ENCODE peak calls at places on chromosomes 11 and 22, in six cellular contexts. E is mesendoderm, S is lung, M is A549, Z is heart right ventricle, C is fibroblast of mammary gland. D is an unnamed sample.

GRCh38 chr11:121544956-121545355 is 92.2 kb upstream of the SORL1-AS1 start:
- DNase-seq in E (no peak), S (no peak), M (no peak), Z (no peak), C (no peak), D (no peak)

GRCh38 chr22:30605449-30606110 is 1.4 kb upstream of the TCN2 start:
- DNase-seq in E (peak), S (peak), M (peak), Z (peak), C (peak), D (peak)

GRCh38 chr11:64419818-64420485 is 61.0 kb downstream of the RPS6KA4 start:
- DNase-seq in E (peak), S (no peak), M (peak), Z (no peak), C (peak), D (no peak)

GRCh38 chr22:35604671-35605457 is 12.3 kb downstream of the MB start:
- DNase-seq in E (peak), S (no peak), M (no peak), Z (no peak), C (no peak), D (no peak)

GRCh38 chr11:12518606-12519385 is 141.4 kb downstream of the PARVA start:
- DNase-seq in E (no peak), S (no peak), M (no peak), Z (no peak), C (no peak), D (no peak)

GRCh38 chr11:3214420-3214699 is 4.3 kb downstream of the MRGPRG start:
- DNase-seq in E (no peak), S (no peak), M (no peak), Z (no peak), C (no peak), D (no peak)

GRCh38 chr22:39360674-39361413 is 11.1 kb downstream of the SYNGR1 start:
- DNase-seq in E (peak), S (no peak), M (peak), Z (no peak), C (no peak), D (no peak)

GRCh38 chr11:70313945-70314344 is 43.5 kb downstream of the PPFIA1 start:
- DNase-seq in E (peak), S (no peak), M (no peak), Z (no peak), C (no peak), D (no peak)

GRCh38 chr22:40050258-40050657 is 55.5 kb downstream of the FAM83F start:
- DNase-seq in E (no peak), S (no peak), M (no peak), Z (no peak), C (no peak), D (peak)

GRCh38 chr22:17867160-17867785 is 93.0 kb upstream of the BID start:
- DNase-seq in E (no peak), S (no peak), M (no peak), Z (peak), C (no peak), D (no peak)

GRCh38 chr11:61068581-61068980 is 33.7 kb upstream of the CD5 start:
- DNase-seq in E (no peak), S (no peak), M (no peak), Z (no peak), C (no peak), D (no peak)

GRCh38 chr11:77725433-77725832 is 87.8 kb upstream of the CLNS1A start:
- DNase-seq in E (no peak), S (no peak), M (no peak), Z (no peak), C (no peak), D (peak)

GRCh38 chr11:19474954-19475811 is 234.4 kb upstream of the E2F8 start:
- DNase-seq in E (peak), S (no peak), M (no peak), Z (no peak), C (no peak), D (peak)

GRCh38 chr11:119907122-119907933 is 178.3 kb upstream of the NECTIN1 start:
- DNase-seq in E (peak), S (peak), M (no peak), Z (no peak), C (no peak), D (no peak)

GRCh38 chr11:75465701-75466531 is 32.9 kb upstream of the KLHL35 start:
- DNase-seq in E (peak), S (no peak), M (no peak), Z (no peak), C (no peak), D (no peak)

GRCh38 chr22:26494506-26494905 is 10.8 kb downstream of the SRRD start:
- DNase-seq in E (no peak), S (no peak), M (no peak), Z (no peak), C (no peak), D (no peak)

GRCh38 chr11:1705121-1706052 is 8.4 kb downstream of the KRTAP5-6 start:
- DNase-seq in E (no peak), S (no peak), M (no peak), Z (no peak), C (no peak), D (no peak)

GRCh38 chr11:113574586-113574985 is 99.4 kb upstream of the DRD2 start:
- DNase-seq in E (no peak), S (no peak), M (no peak), Z (no peak), C (no peak), D (no peak)

GRCh38 chr11:2533642-2534115 is 88.9 kb downstream of the KCNQ1 start:
- DNase-seq in E (peak), S (peak), M (no peak), Z (peak), C (peak), D (peak)

GRCh38 chr11:111521132-111521531 is 6.6 kb downstream of the HOATZ start:
- DNase-seq in E (no peak), S (no peak), M (no peak), Z (no peak), C (no peak), D (no peak)

GRCh38 chr22:43142881-43143562 is at the start of gene MCAT:
- DNase-seq in E (peak), S (peak), M (peak), Z (peak), C (peak), D (peak)

GRCh38 chr11:63916837-63917684 is at the start of gene RCOR2:
- DNase-seq in E (peak), S (peak), M (peak), Z (peak), C (peak), D (peak)

GRCh38 chr11:120424185-120424969 is 87.2 kb upstream of the GRIK4 start:
- DNase-seq in E (no peak), S (no peak), M (no peak), Z (no peak), C (no peak), D (no peak)

GRCh38 chr22:23218053-23218866 is 38.0 kb downstream of the BCR start:
- DNase-seq in E (no peak), S (no peak), M (no peak), Z (no peak), C (no peak), D (no peak)
- H3K4me3 ChIP-seq in E (no peak), S (no peak), M (no peak), Z (no peak), C (no peak), D (no peak)

GRCh38 chr22:49953027-49953679 is 7.4 kb upstream of the PIM3 start:
- DNase-seq in E (no peak), S (no peak), M (no peak), Z (peak), C (no peak), D (no peak)
- H3K4me3 ChIP-seq in E (no peak), S (no peak), M (no peak), Z (no peak), C (no peak), D (no peak)

GRCh38 chr22:41933411-41934177 is 7.0 kb upstream of the TNFRSF13C start:
- DNase-seq in E (no peak), S (no peak), M (no peak), Z (no peak), C (no peak), D (no peak)
- H3K4me3 ChIP-seq in E (no peak), S (no peak), M (no peak), Z (no peak), C (no peak), D (no peak)

GRCh38 chr11:10317776-10318526 is 13.1 kb downstream of the ADM start:
- DNase-seq in E (peak), S (no peak), M (no peak), Z (no peak), C (no peak), D (peak)
- H3K4me3 ChIP-seq in E (no peak), S (no peak), M (no peak), Z (no peak), C (no peak), D (peak)

DNA sequence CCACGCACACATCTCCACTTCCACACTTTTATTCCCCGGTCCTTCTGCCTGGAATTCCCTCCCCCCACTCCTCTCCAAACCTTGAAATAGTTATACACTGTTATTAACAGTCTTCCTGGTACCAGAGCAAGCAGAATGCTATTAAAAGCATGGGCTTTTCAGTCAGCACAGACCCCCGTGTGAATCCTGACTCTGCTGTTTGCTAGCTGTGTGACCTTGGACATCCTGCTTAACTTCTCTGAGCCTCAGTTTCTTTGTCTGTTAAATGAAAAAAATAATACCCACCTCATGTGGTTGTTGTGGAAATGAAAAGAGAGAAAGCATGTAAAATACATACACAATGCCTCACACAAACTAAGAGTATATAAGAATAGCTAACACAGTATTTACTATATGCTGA is 39.6 kb downstream of the AHNAK start:
- DNase-seq in E (no peak), S (no peak), M (no peak), Z (no peak), C (no peak), D (no peak)
- H3K4me3 ChIP-seq in E (no peak), S (no peak), M (no peak), Z (no peak), C (no peak), D (no peak)